ENCODE peak calls at places on chromosomes 4 and X, in five cellular contexts. S is suprapubic skin, F is HCT116, T is A549, V is psoas muscle. P is an unnamed sample.

GRCh38 chr4:41748074-41748787 is at the start of gene PHOX2B:
- DNase-seq in S (no peak), F (no peak), T (no peak), V (no peak), P (no peak)

GRCh38 chr4:145217339-145217738 is 37.0 kb upstream of the OTUD4 start:
- DNase-seq in S (no peak), F (no peak), T (no peak), V (no peak), P (no peak)

GRCh38 chr4:40978548-40978947 is 228.8 kb downstream of the NSUN7 start:
- DNase-seq in S (no peak), F (no peak), T (no peak), V (no peak), P (no peak)

GRCh38 chrX:36198575-36198974 is 279.0 kb downstream of the CFAP47 start:
- DNase-seq in S (no peak), F (no peak), T (no peak), V (no peak), P (no peak)

GRCh38 chr4:76830612-76831474 is 67.1 kb downstream of the SOWAHB start:
- DNase-seq in S (no peak), F (peak), T (peak), V (no peak), P (peak)

GRCh38 chr4:161178310-161178709 is 985.5 kb downstream of the FSTL5 start:
- DNase-seq in S (no peak), F (no peak), T (no peak), V (no peak), P (no peak)

GRCh38 chr4:126004936-126005335 is 690.2 kb downstream of the FAT4 start:
- DNase-seq in S (no peak), F (no peak), T (no peak), V (no peak), P (no peak)

GRCh38 chrX:3177851-3178250 is 136.6 kb downstream of the ARSF start:
- DNase-seq in S (no peak), F (no peak), T (no peak), V (no peak), P (no peak)

GRCh38 chr4:122539861-122540465 is 80.9 kb downstream of the IL21 start:
- DNase-seq in S (no peak), F (no peak), T (no peak), V (no peak), P (no peak)
- H3K4me3 ChIP-seq in S (no peak), F (no peak), T (no peak), V (no peak), P (no peak)

DNA sequence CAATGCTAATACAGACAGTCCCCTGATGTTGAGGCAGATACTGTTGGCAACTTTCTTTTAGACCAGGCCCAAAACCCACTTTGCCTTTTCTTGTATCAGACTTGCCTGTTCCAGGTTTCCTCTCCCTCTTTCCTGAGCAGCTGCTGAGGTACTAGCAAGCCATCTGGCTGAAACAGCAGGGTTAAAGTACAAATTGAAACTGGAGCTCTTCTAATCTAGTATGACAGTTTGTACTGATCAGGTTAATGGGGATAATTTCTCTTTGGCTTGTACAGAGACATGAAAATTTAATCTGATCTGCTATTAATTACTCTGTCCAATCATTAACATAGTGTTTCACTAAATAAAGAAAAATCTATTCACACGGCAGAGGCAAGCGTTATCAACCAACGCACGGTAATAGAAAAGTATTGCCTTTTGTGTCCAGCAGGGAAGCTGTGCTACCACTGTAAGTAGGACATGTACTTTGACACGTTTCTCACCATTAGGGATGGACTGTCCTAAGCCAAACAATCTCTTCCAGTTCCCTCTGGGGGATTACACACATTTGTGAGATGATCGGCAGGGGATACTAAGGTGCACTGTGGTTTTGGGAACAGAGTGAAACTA is 71.1 kb downstream of the IGSF1 start:
- DNase-seq in S (no peak), F (no peak), T (no peak), V (no peak), P (no peak)
- TF ChIP-seq CTCF in S (no peak), F (no peak), T (no peak), V (no peak), P (no peak)

DNA sequence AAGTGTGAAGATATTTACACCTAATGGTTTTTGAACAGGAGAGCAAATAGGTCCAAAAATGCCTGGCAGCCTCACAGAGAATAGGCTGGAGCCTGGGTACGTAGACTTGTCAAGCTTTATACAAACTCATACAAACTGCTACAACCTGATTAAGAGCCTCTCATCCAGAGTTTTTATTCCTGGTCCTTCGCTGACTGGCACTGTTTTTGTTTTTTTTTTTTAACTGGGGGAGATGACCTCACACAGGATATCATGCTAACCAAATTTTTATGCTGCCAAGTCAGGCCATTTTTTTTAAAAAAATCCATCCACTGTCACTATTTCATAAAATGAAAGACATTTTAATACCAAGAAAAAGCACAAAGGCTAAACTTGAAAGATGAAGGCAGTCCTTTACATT is 1.9 kb downstream of the FAM114A1 start:
- DNase-seq in S (no peak), F (no peak), T (no peak), V (no peak), P (no peak)
- H3K4me3 ChIP-seq in S (peak), F (no peak), T (no peak), V (peak), P (no peak)

GRCh38 chrX:120308959-120309872 is 2.0 kb downstream of the TMEM255A start:
- DNase-seq in S (no peak), F (peak), T (peak), V (peak), P (no peak)
- TF ChIP-seq CTCF in S (peak), F (peak), T (peak), V (peak), P (no peak)

DNA sequence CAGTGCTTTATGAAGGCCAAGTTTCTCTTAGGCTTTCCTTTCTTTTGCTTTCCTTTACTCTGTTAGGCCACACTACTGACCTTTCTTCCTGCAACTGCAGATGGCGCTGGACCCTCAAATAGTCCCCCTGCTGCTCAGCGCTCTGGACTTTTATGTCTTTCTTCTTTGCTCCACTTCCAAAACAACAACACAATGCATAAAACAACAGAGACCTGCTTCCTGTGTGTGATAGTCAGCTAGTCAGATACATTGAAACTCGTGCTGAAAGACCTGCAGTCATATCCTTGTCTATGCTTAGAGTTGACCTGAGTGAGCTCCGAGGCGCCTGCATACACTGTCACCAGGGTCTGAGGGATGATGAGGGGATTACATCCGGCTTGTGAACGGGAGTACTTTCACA is 108.9 kb upstream of the TEX13D start:
- DNase-seq in S (no peak), F (no peak), T (no peak), V (no peak), P (no peak)
- H3K4me3 ChIP-seq in S (no peak), F (no peak), T (no peak), V (no peak), P (no peak)

GRCh38 chr4:131644619-131645018 is 1504.5 kb upstream of the PCDH10 start:
- DNase-seq in S (no peak), F (peak), T (no peak), V (no peak), P (peak)
- TF ChIP-seq CTCF in S (no peak), F (peak), T (no peak), V (no peak), P (peak)

GRCh38 chr4:93147524-93148212 is 680.9 kb upstream of the ATOH1 start:
- DNase-seq in S (no peak), F (no peak), T (no peak), V (no peak), P (no peak)
- H3K4me3 ChIP-seq in S (no peak), F (no peak), T (no peak), V (no peak), P (no peak)

GRCh38 chr4:15144967-15145295 is 142.7 kb downstream of the CPEB2 start:
- DNase-seq in S (no peak), F (no peak), T (no peak), V (no peak), P (no peak)

GRCh38 chr4:15145709-15146108 is 143.4 kb downstream of the CPEB2 start:
- DNase-seq in S (no peak), F (no peak), T (no peak), V (no peak), P (no peak)

GRCh38 chr4:15143551-15143950 is 141.3 kb downstream of the CPEB2 start:
- DNase-seq in S (no peak), F (no peak), T (no peak), V (no peak), P (no peak)

GRCh38 chr4:15142201-15142600 is 139.9 kb downstream of the CPEB2 start:
- DNase-seq in S (no peak), F (no peak), T (no peak), V (no peak), P (no peak)

GRCh38 chr4:15144249-15144966 is 142.1 kb downstream of the CPEB2 start:
- DNase-seq in S (no peak), F (no peak), T (no peak), V (no peak), P (no peak)
- TF ChIP-seq CTCF in S (no peak), F (no peak), T (peak), V (no peak), P (no peak)

DNA sequence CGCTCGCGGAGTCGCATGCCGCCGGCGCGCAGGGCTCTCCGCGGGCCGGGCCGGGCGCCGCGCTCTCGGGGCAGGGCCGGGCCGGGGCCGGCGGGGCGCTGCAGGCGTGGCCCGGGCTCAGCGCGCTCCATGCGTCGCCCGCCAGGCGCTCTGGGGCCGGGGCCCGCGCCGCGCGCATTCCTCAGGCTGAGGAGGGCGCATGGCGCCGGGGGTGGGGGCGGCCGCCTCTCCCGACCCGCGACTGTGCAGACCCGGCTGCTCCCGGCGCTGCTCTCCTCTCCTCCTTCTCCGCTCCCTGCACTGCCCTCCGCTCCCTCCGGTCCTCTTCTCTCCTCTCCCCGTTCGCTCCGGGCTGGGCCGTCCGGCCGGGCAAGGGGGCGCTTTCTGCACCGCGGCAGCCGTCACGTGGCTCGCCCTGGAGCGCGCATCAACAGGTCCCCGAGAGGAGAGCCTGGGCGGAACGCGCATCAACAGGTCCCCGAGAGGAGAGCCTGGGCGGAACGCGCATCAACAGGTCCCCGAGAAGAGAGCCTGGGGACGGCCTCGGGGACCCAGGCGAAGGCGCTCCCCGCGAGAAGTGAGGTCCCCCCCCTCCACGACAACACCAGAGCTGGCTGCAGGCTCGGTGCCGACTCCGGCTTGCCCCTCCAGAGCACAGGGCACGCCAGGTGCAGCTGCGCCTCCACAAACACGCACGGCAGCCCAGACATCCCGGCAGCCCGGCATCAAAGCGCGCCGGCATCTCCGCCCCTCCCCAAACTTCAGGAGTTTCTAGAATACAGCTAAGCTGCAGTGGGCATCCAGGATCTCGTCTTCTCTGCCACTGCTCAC is 12.9 kb downstream of the PPP2R3B start:
- DNase-seq in S (no peak), F (no peak), T (peak), V (no peak), P (no peak)
- H3K4me3 ChIP-seq in S (peak), F (no peak), T (peak), V (peak), P (no peak)

GRCh38 chr4:88285235-88285505 is 809 bp upstream of the PPM1K start:
- DNase-seq in S (no peak), F (no peak), T (no peak), V (no peak), P (no peak)

GRCh38 chr4:88280228-88280795 is 4.0 kb downstream of the PPM1K start:
- DNase-seq in S (no peak), F (no peak), T (no peak), V (no peak), P (no peak)

GRCh38 chr4:88286897-88287296 is 2.5 kb upstream of the PPM1K start:
- DNase-seq in S (no peak), F (no peak), T (no peak), V (no peak), P (no peak)

GRCh38 chr4:88284378-88285234 is at the start of gene PPM1K:
- DNase-seq in S (peak), F (peak), T (peak), V (peak), P (peak)

DNA sequence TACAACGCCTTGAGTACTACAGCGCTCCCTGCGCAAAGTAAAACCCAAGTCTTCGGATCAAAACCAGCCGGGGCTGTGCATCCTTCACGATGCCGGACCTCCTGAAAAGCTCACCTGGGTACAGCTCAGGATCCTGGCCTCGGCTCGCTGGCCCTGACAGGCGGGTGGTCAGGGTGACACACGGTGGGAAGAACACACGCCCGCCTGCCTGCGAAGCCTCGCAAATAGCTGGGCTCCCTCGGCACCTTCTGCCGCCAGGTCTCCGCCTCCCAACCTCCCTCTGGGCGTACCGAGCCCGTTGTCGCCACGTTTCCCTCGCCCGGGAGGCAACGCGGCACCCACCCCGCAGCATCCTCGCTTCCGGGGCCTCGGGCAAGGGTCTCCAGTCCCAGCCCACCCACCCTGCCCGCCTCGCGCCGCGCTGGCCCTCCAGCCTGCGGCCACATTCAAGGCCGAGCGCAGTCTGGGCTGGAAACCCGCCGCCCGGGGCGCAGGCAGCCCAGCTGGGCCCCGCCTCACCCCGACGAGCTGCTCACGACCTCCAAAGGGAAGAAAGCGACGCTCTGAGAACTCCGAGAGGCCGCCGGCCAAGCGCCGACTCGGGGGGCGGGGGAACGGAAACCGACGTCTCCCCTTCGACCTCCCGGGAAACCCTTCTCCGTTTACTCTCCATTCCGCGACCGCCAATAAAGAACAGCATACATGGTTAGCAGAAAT is 542 bp downstream of the PPM1K start:
- DNase-seq in S (peak), F (peak), T (peak), V (peak), P (peak)
- TF ChIP-seq CTCF in S (no peak), F (no peak), T (no peak), V (no peak), P (no peak)